ENCODE peak calls at places on chromosomes 2 and 18, in four cellular contexts. Y is kidney epithelial cell, I is neural progenitor cell, V is heart left ventricle. F is an unnamed sample. For H3K36me3, the result is how much of the 10 kb centered on the place peaks cover.

GRCh38 chr2:35794766-35795448 is 560.7 kb upstream of the CRIM1 start:
- DNase-seq in Y (no peak), I (no peak), V (no peak), F (no peak)

GRCh38 chr2:63056309-63057065 is 5.9 kb downstream of the OTX1 start:
- DNase-seq in Y (no peak), I (peak), V (peak), F (no peak)

GRCh38 chr18:79411614-79412526 is 16.1 kb downstream of the NFATC1 start:
- DNase-seq in Y (no peak), I (no peak), V (no peak), F (no peak)

GRCh38 chr2:158998486-158999248 is 30.2 kb downstream of the TANC1 start:
- DNase-seq in Y (no peak), I (no peak), V (no peak), F (no peak)

GRCh38 chr2:64966017-64966416 is 23.2 kb upstream of the SLC1A4 start:
- DNase-seq in Y (no peak), I (no peak), V (no peak), F (no peak)

GRCh38 chr2:54724560-54725342 is 1.3 kb downstream of the EML6 start:
- DNase-seq in Y (no peak), I (peak), V (no peak), F (no peak)

GRCh38 chr2:26720322-26721166 is 28.0 kb downstream of the KCNK3 start:
- DNase-seq in Y (no peak), I (no peak), V (peak), F (no peak)

GRCh38 chr18:13221821-13222220 is 3.3 kb downstream of the LDLRAD4 start:
- DNase-seq in Y (no peak), I (no peak), V (peak), F (peak)

GRCh38 chr18:46061796-46062195 is 10.3 kb downstream of the PSTPIP2 start:
- DNase-seq in Y (no peak), I (no peak), V (no peak), F (no peak)

GRCh38 chr18:23722646-23723045 is 33.4 kb downstream of the LAMA3 start:
- DNase-seq in Y (no peak), I (no peak), V (no peak), F (no peak)

GRCh38 chr2:207491086-207491485 is 38.7 kb upstream of the CREB1 start:
- DNase-seq in Y (no peak), I (no peak), V (no peak), F (no peak)

GRCh38 chr2:203909192-203909945 is 27.2 kb upstream of the ICOS start:
- DNase-seq in Y (no peak), I (peak), V (peak), F (peak)

GRCh38 chr2:42125887-42126594 is 43.1 kb upstream of the EML4 start:
- DNase-seq in Y (no peak), I (peak), V (no peak), F (no peak)

GRCh38 chr2:169767243-169767888 is 31.3 kb upstream of the SSB start:
- DNase-seq in Y (no peak), I (peak), V (peak), F (no peak)

GRCh38 chr2:233711312-233712008 is 1.2 kb upstream of the UGT1A5 start:
- DNase-seq in Y (peak), I (peak), V (peak), F (no peak)

GRCh38 chr2:119012345-119013301 is 70.6 kb downstream of the MARCO start:
- DNase-seq in Y (no peak), I (no peak), V (no peak), F (no peak)
- H3K4me3 ChIP-seq in Y (no peak), I (no peak), V (no peak), F (no peak)

GRCh38 chr2:47842846-47843245 is 59.9 kb downstream of the MSH6 start:
- DNase-seq in Y (no peak), I (no peak), V (no peak), F (no peak)

GRCh38 chr2:47844162-47844561 is 61.2 kb downstream of the MSH6 start:
- DNase-seq in Y (no peak), I (no peak), V (no peak), F (no peak)

GRCh38 chr2:47833516-47833968 is 50.6 kb downstream of the MSH6 start:
- DNase-seq in Y (no peak), I (no peak), V (no peak), F (no peak)

GRCh38 chr2:47838249-47838648 is 55.3 kb downstream of the MSH6 start:
- DNase-seq in Y (no peak), I (no peak), V (no peak), F (no peak)
- H3K36me3 ChIP-seq in Y (under half), I (half or more), V (half or more), F (under half)

GRCh38 chr2:160491922-160492371 is 1.7 kb downstream of the RBMS1 start:
- DNase-seq in Y (peak), I (peak), V (no peak), F (peak)

GRCh38 chr2:160490760-160491367 is 2.7 kb downstream of the RBMS1 start:
- DNase-seq in Y (no peak), I (no peak), V (no peak), F (no peak)

GRCh38 chr2:160494243-160494642 is 636 bp upstream of the RBMS1 start:
- DNase-seq in Y (no peak), I (no peak), V (no peak), F (no peak)

GRCh38 chr2:160492401-160493226 is 993 bp downstream of the RBMS1 start:
- DNase-seq in Y (no peak), I (peak), V (peak), F (no peak)

DNA sequence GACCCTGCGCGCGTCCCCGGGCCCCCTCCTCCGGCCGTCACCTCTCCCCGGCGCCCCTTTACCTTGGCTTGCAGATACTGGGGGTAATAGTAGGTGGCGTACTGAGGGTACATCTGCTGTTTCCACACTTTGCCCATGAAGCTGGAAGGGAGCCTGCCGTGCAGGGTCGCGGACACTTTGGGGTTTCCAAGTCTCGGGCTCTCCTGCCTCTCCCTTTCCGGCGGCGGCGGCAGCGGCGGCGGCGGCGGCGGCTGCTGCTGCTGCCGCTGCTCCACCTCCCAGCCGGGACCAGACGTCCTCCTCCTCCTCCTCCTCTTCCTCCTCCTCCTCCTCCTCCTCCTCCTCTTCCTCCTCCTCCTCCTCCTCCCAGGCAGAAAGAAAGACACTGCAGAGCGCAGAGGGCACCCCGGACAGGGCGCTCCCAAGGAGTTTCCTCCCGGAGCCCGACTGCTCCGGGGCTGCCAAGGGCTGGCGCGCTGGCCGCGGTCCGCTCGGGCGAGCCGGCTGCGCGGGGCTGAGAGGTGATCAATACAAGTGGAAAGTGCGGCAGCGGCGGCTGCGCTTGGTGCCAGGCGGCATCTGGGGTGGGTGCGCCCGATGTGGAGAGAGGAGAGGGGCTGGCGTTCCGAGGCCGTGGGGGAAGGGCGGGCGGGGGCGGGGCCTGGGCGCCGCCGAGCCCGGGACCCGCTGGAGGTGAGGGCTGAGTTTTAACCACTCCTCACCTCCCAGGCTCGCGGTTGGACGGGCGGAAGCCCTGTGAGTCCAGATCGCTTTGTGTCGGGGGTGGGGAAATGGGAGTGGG is at the start of gene RBMS1:
- DNase-seq in Y (no peak), I (peak), V (peak), F (no peak)
- TF ChIP-seq CTCF in Y (no peak), I (no peak), V (no peak), F (no peak)

GRCh38 chr2:21019000-21019677 is 24.7 kb downstream of the APOB start:
- DNase-seq in Y (no peak), I (no peak), V (no peak), F (no peak)
- H3K4me3 ChIP-seq in Y (no peak), I (no peak), V (no peak), F (no peak)

GRCh38 chr2:106078091-106078490 is 116.0 kb downstream of the UXS1 start:
- DNase-seq in Y (no peak), I (no peak), V (no peak), F (no peak)
- H3K36me3 ChIP-seq in Y (under half), I (under half), V (under half), F (under half)

F was measured in BJ.